ENCODE peak calls at places on chromosomes 11 and 22, in four cellular contexts. W is tibial nerve; S is left ventricle myocardium inferior; Y is CD8-positive, alpha-beta memory T cell. P is an unnamed sample.

GRCh38 chr11:100823360-100823759 is 136.3 kb downstream of the ARHGAP42 start:
- DNase-seq in S (no peak), Y (no peak), W (no peak), P (no peak)

GRCh38 chr22:19607198-19608113 is 83.2 kb upstream of the CLDN5 start:
- DNase-seq in Y (no peak), W (no peak), S (no peak), P (no peak)

GRCh38 chr11:133162228-133162627 is 370.1 kb downstream of the OPCML start:
- DNase-seq in W (no peak), Y (no peak), S (no peak), P (no peak)

GRCh38 chr11:35742707-35743454 is 80.3 kb downstream of the TRIM44 start:
- DNase-seq in W (no peak), S (no peak), Y (no peak), P (no peak)

GRCh38 chr11:43942651-43943356 is 367 bp downstream of the C11orf96 start:
- DNase-seq in Y (no peak), S (no peak), W (no peak), P (peak; percentile 78)

GRCh38 chr11:79535606-79536005 is 94.8 kb upstream of the TENM4 start:
- DNase-seq in S (no peak), Y (no peak), W (no peak), P (no peak)

GRCh38 chr11:1516273-1517067 is 29.9 kb upstream of the MOB2 start:
- DNase-seq in S (peak; percentile 8), W (no peak), Y (no peak), P (peak; percentile 18)

GRCh38 chr11:68501813-68502212 is 41.3 kb downstream of the PPP6R3 start:
- DNase-seq in Y (no peak), W (no peak), S (no peak), P (no peak)

GRCh38 chr11:80320765-80321164 is 879.9 kb upstream of the TENM4 start:
- DNase-seq in Y (no peak), S (no peak), W (no peak), P (no peak)

GRCh38 chr22:30266445-30267381 is at the start of gene OSM:
- DNase-seq in Y (peak; percentile 78), S (peak; percentile 66), W (no peak), P (no peak)

GRCh38 chr11:128931066-128931465 is 11.6 kb downstream of the TP53AIP1 start:
- DNase-seq in Y (no peak), S (no peak), W (no peak), P (peak; percentile 17)

GRCh38 chr11:72569966-72570892 is 104.0 kb downstream of the PDE2A start:
- DNase-seq in W (no peak), Y (no peak), S (no peak), P (no peak)

GRCh38 chr11:66159585-66159984 is 89.5 kb downstream of the PACS1 start:
- DNase-seq in W (no peak), Y (no peak), S (no peak), P (no peak)

GRCh38 chr11:85809881-85810280 is 1.1 kb downstream of the SYTL2 start:
- DNase-seq in W (no peak), Y (peak; percentile 21), S (no peak), P (peak; percentile 23)

GRCh38 chr11:32420937-32421532 is 14.3 kb downstream of the WT1 start:
- DNase-seq in Y (peak; percentile 11), W (no peak), S (no peak), P (peak; percentile 60)

GRCh38 chr11:125062196-125062930 is 742 bp upstream of the SLC37A2 start:
- DNase-seq in W (no peak), Y (peak; percentile 5), S (no peak), P (no peak)

GRCh38 chr11:128745296-128746183 is 51.7 kb downstream of the FLI1 start:
- DNase-seq in S (no peak), Y (no peak), W (no peak), P (no peak)

GRCh38 chr11:6485661-6486060 is 4.4 kb downstream of the TIMM10B start:
- DNase-seq in S (no peak), W (no peak), Y (no peak), P (no peak)

GRCh38 chr11:1300569-1301187 is 8.8 kb downstream of the TOLLIP start:
- DNase-seq in W (no peak), Y (no peak), S (no peak), P (no peak)

GRCh38 chr11:70095541-70096252 is 17.6 kb downstream of the ANO1 start:
- DNase-seq in Y (no peak), W (no peak), S (no peak), P (no peak)

GRCh38 chr22:35357883-35358621 is 22.8 kb upstream of the HMOX1 start:
- DNase-seq in W (no peak), Y (no peak), S (no peak), P (no peak)

GRCh38 chr11:67384851-67385366 is 6.9 kb upstream of the RAD9A start:
- DNase-seq in W (no peak), S (no peak), Y (no peak), P (no peak)

GRCh38 chr11:134636071-134636470 is 224.0 kb upstream of the B3GAT1 start:
- DNase-seq in S (no peak), W (no peak), Y (no peak), P (no peak)

GRCh38 chr11:86176165-86176884 is 68.2 kb upstream of the EED start:
- DNase-seq in W (no peak), Y (no peak), S (no peak), P (no peak)

GRCh38 chr22:49237279-49237678 is 590.4 kb downstream of the BRD1 start:
- DNase-seq in Y (no peak), W (no peak), S (no peak), P (no peak)

GRCh38 chr11:31641477-31642062 is 132.0 kb downstream of the ELP4 start:
- DNase-seq in S (no peak), W (no peak), Y (no peak), P (no peak)

GRCh38 chr11:61361686-61362541 is at the start of the genes CYB561A3 and TMEM138:
- DNase-seq in Y (peak; percentile 84), W (peak; percentile 87), S (peak; percentile 93), P (peak; percentile 92)

GRCh38 chr11:1746516-1746931 is 3.9 kb downstream of the IFITM10 start:
- DNase-seq in W (no peak), Y (no peak), S (peak; percentile 29), P (peak; percentile 57)

DNA sequence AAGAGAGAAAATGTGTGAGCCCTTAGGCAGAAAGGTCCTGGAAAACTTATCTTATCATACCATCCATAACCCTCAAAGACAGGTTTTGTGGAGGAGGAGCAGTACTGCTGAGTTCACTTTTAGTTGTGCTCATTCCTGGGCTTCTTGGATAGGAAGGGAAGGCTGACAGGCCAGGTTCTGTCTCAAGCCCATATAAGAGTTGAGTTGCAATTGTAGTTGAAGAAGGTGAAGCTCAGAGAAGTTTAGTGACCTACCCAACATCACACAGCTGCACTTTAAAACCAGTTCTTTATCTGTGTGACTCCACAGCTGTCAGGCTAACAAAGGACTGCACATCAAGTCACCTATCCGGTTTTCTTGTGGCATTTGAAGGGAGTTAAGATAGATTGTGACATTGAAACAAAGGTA is 13.0 kb downstream of the TEAD1 start:
- DNase-seq in Y (no peak), W (no peak), S (no peak), P (no peak)
- H3K27ac ChIP-seq in Y (no peak overlapping the region), W (no peak overlapping the region), S (no peak overlapping the region), P (no peak overlapping the region)

GRCh38 chr22:50610041-50610451 is 9.5 kb downstream of the MAPK8IP2 start:
- DNase-seq in W (no peak), Y (no peak), S (no peak), P (no peak)

GRCh38 chr22:50610581-50610980 is 10.0 kb downstream of the MAPK8IP2 start:
- DNase-seq in S (no peak), W (no peak), Y (no peak), P (no peak)

GRCh38 chr22:50611341-50612060 is 10.9 kb downstream of the MAPK8IP2 start:
- DNase-seq in S (no peak), W (no peak), Y (no peak), P (no peak)

GRCh38 chr22:50608996-50609395 is 8.4 kb downstream of the MAPK8IP2 start:
- DNase-seq in Y (no peak), S (no peak), W (no peak), P (no peak)

GRCh38 chr22:50609599-50609998 is 9.0 kb downstream of the MAPK8IP2 start:
- DNase-seq in S (no peak), W (no peak), Y (no peak), P (no peak)
- H3K27me3 ChIP-seq in S (peaks cover 78% of the 10 kb centered on the region), W (peaks cover 72% of the 10 kb centered on the region), Y (no peaks in the 10 kb centered on the region), P (no peaks in the 10 kb centered on the region)

DNA sequence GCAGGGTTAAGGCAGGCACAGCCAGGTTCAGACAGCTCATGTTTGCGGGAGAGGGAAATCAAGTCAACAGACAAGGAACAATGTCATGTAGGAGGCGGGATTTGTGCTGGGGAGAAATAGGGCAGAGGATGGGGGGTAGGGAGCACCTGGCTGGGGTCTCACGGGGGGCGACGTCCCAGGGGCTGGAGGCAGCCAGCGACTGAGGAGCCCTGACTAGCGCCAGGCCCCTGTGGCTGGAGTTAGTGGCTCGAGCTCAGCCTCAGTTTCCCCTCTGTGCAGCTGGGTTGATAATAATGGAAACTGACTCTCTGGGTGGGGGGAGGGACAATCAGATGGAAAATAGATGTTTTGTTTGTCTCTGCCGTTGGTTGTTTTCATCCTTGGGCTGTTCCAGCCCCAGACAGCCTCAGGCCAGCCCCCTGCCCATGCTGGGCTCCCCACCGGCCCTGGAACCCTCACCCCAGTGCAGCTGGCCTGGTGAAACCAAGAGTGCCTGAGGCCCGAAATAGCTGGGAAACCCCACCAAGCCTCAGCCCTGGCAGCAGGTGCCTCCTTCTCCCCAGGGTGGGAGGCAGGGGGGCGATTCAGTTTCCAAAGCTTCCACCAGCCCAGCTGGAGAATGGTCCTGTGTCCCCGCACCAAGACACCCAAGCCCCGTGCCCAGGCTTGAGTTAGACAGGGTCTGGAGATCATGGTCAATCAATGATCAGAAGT is 44.1 kb downstream of the IGLL5 start:
- DNase-seq in Y (no peak), W (no peak), S (no peak), P (no peak)
- H3K4me1 ChIP-seq in Y (peaks cover 11% of the 10 kb centered on the region), W (no peaks in the 10 kb centered on the region), S (peaks cover 17% of the 10 kb centered on the region), P (no peaks in the 10 kb centered on the region)

GRCh38 chr11:62921573-62922188 is 518 bp upstream of the CHRM1 start:
- DNase-seq in W (no peak), Y (no peak), S (no peak), P (no peak)
- H3K27ac ChIP-seq in W (no peak overlapping the region), Y (no peak overlapping the region), S (no peak overlapping the region), P (no peak overlapping the region)

GRCh38 chr11:115499241-115499799 is 4.9 kb downstream of the CADM1 start:
- DNase-seq in W (no peak), Y (no peak), S (no peak), P (no peak)
- H3K27me3 ChIP-seq in W (peaks cover 14% of the 10 kb centered on the region), Y (peaks cover 17% of the 10 kb centered on the region), S (peaks cover 61% of the 10 kb centered on the region), P (no peaks in the 10 kb centered on the region)

DNA sequence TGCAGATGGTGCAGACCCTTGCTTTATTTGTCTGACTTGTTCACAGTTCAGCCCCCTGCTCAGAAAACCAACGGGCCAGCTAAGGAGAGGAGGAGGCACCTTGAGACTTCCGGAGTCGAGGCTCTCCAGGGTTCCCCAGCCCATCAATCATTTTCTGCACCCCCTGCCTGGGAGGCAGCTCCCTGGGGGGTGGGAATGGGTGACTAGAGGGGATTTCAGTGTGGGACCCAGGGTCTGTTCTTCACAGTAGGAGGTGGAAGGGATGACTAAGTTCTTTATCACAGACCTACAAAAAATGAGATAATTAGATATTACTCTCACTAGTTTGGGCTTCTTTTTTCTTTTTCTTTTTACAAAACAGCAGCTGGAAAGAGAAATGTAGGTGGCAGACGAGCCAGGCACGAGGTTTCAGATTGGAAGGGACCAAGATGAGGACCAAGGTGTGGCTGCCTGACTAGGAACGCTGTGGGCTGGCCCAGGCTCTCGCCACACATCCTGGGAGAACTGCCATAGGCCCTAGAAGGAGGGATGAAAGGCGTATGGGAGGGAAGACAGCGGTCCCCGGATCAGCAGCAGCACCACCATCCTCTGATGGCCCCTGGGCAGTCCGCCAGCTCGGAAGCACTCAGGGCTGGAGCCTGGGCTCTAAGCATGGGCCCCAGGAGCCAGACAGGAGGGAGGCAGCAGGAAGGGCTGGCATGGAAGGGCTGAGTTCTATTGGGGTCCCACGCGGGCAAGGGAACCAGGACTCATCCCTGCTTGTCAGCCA is 14.2 kb downstream of the TXN2 start:
- DNase-seq in Y (no peak), W (no peak), S (peak; percentile 77), P (peak; percentile 60)
- H3K4me1 ChIP-seq in Y (peaks cover 21% of the 10 kb centered on the region), W (no peaks in the 10 kb centered on the region), S (peaks cover 85% of the 10 kb centered on the region), P (peaks cover 6% of the 10 kb centered on the region)